ENCODE peak calls at places on chromosome 1, in five cellular contexts. B, U, M, H and L are unnamed samples.

GRCh38 chr1:206430031-206430983 is 40.0 kb upstream of the IKBKE start:
- DNase-seq in B (no peak), U (no peak), M (no peak), H (no peak), L (peak)

GRCh38 chr1:23168079-23168461 is 586 bp downstream of the LUZP1 start:
- DNase-seq in B (peak), U (peak), M (no peak), H (no peak), L (no peak)

GRCh38 chr1:209800984-209801834 is 4.7 kb downstream of the IRF6 start:
- DNase-seq in B (no peak), U (no peak), M (no peak), H (no peak), L (no peak)

GRCh38 chr1:153919879-153920852 is 2.6 kb downstream of the GATAD2B start:
- DNase-seq in B (no peak), U (no peak), M (no peak), H (peak), L (no peak)

GRCh38 chr1:167305705-167306277 is 85.1 kb downstream of the POU2F1 start:
- DNase-seq in B (no peak), U (no peak), M (no peak), H (no peak), L (no peak)

GRCh38 chr1:93880731-93881130 is 1.7 kb upstream of the DNTTIP2 start:
- DNase-seq in B (no peak), U (no peak), M (no peak), H (no peak), L (no peak)

GRCh38 chr1:32273389-32274208 is 18.3 kb upstream of the HDAC1 start:
- DNase-seq in B (peak), U (peak), M (no peak), H (peak), L (peak)

GRCh38 chr1:228059536-228060457 is 22.7 kb upstream of the ARF1 start:
- DNase-seq in B (peak), U (peak), M (no peak), H (no peak), L (no peak)

GRCh38 chr1:36824390-36824861 is 209.9 kb downstream of the GRIK3 start:
- DNase-seq in B (no peak), U (no peak), M (no peak), H (no peak), L (no peak)